ENCODE peak calls at places on chromosomes 3 and 15, in six cellular contexts. Q, L, Y, B, K and U are unnamed samples.

GRCh38 chr3:135084404-135084803 is 289.3 kb downstream of the EPHB1 start:
- DNase-seq in L (no peak), B (no peak), Y (no peak), K (no peak), Q (no peak), U (no peak)

GRCh38 chr3:62319570-62320243 is 53.6 kb downstream of the FEZF2 start:
- DNase-seq in B (no peak), Y (no peak), K (no peak), Q (no peak), L (no peak), U (no peak)

GRCh38 chr3:12227833-12228232 is 61.0 kb upstream of the PPARG start:
- DNase-seq in L (no peak), K (no peak), Y (no peak), Q (no peak), B (no peak), U (no peak)

GRCh38 chr15:83657549-83657948 is 3.6 kb downstream of the ADAMTSL3 start:
- DNase-seq in L (no peak), B (peak; percentile 74), Q (no peak), Y (no peak), K (no peak), U (no peak)

GRCh38 chr3:63940389-63940757 is 28.2 kb upstream of the SCAANT1 start:
- DNase-seq in Y (no peak), L (no peak), B (no peak), Q (no peak), K (no peak), U (no peak)

GRCh38 chr15:82183121-82184031 is 79.2 kb downstream of the EFL1 start:
- DNase-seq in Y (no peak), Q (no peak), B (no peak), L (no peak), K (no peak), U (no peak)

GRCh38 chr15:24659622-24660021 is 16.0 kb upstream of the NPAP1 start:
- DNase-seq in B (no peak), Y (no peak), Q (no peak), L (no peak), K (no peak), U (no peak)

GRCh38 chr3:179071161-179071568 is 444 bp downstream of the ZMAT3 start:
- DNase-seq in B (peak; percentile 53), Q (peak; percentile 72), L (no peak), K (peak; percentile 44), Y (peak; percentile 35), U (peak; percentile 75)

GRCh38 chr15:101143321-101143720 is 108.5 kb downstream of the CHSY1 start:
- DNase-seq in K (no peak), B (no peak), Y (no peak), Q (no peak), L (no peak), U (no peak)

GRCh38 chr3:194773666-194774455 is 88.2 kb downstream of the FAM43A start:
- DNase-seq in Q (no peak), Y (no peak), B (no peak), K (no peak), L (no peak), U (no peak)

GRCh38 chr15:80173022-80173759 is 20.4 kb downstream of the FAH start:
- DNase-seq in B (peak; percentile 87), K (peak; percentile 57), L (peak; percentile 57), Q (peak; percentile 82), Y (peak; percentile 40), U (peak; percentile 82)

GRCh38 chr3:182920515-182921084 is 59.7 kb downstream of the DCUN1D1 start:
- DNase-seq in K (no peak), Q (no peak), B (peak; percentile 57), Y (no peak), L (no peak), U (no peak)

GRCh38 chr15:85607842-85608241 is 186.9 kb downstream of the KLHL25 start:
- DNase-seq in Q (no peak), B (no peak), K (no peak), Y (no peak), L (no peak), U (no peak)

GRCh38 chr3:59678042-59678707 is 628.4 kb upstream of the CFAP20DC start:
- DNase-seq in Y (no peak), K (no peak), B (no peak), Q (no peak), L (no peak), U (no peak)

GRCh38 chr3:124577494-124578167 is 152.6 kb upstream of the UMPS start:
- DNase-seq in Q (no peak), Y (no peak), K (no peak), L (no peak), B (no peak), U (no peak)

GRCh38 chr15:65388306-65389080 is 10.7 kb upstream of the IGDCC3 start:
- DNase-seq in K (no peak), Y (no peak), Q (no peak), L (no peak), B (no peak), U (no peak)

GRCh38 chr3:184186184-184186901 is at the start of gene ABCF3:
- DNase-seq in Y (no peak), B (no peak), K (no peak), Q (no peak), L (peak; percentile 43), U (peak; percentile 44)

GRCh38 chr15:89003865-89004725 is 84.2 kb upstream of the ABHD2 start:
- DNase-seq in Y (no peak), L (peak; percentile 26), K (no peak), B (peak; percentile 89), Q (no peak), U (peak; percentile 16)

GRCh38 chr3:159884661-159885402 is 103.8 kb upstream of the IL12A start:
- DNase-seq in Q (no peak), Y (peak; percentile 23), L (no peak), K (no peak), B (peak; percentile 69), U (no peak)